ENCODE peak calls at places on chromosome 21, in ten cellular contexts. F is stimulated activated effector memory CD8-positive, alpha-beta T cell treated with anti-CD3 and anti-CD28 coated beads, Interleukin-12 subunit alpha, Interleukin-12 subunit beta, amount 100 ng/mL, for 72 hours; D is heart left ventricle; H is glutamatergic neuron; Y is activated CD4-positive, alpha-beta T cell treated with anti-CD3 and anti-CD28 coated beads, Interleukin-2, amount 50 U/mL, for 24 hours; K is Jurkat, Clone E6-1; U is left cardiac atrium; W is H9; T is stimulated activated CD8-positive, alpha-beta memory T cell treated with anti-CD3 and anti-CD28 coated beads, Interleukin-4, amount 100 ng/mL, for 24 hours; L is small intestine. R is an unnamed sample.
A peak's percentile ranks its signal among the peaks of the same experiment; 100 is the strongest.

GRCh38 chr21:45011911-45012660 is 62.3 kb upstream of the ADARB1 start:
- DNase-seq in K (no peak), W (peak; percentile 92), T (no peak), Y (no peak), D (no peak), U (peak; percentile 37), H (peak; percentile 34), L (no peak), F (no peak), R (peak; percentile 95)

GRCh38 chr21:26140185-26140584 is 30.4 kb downstream of the APP start:
- DNase-seq in K (no peak), Y (no peak), F (no peak), H (no peak), T (no peak), L (no peak), D (peak; percentile 51), W (no peak), U (peak; percentile 69), R (peak; percentile 50)

GRCh38 chr21:43733529-43734071 is 14.7 kb downstream of the PDXK start:
- DNase-seq in Y (no peak), W (no peak), T (no peak), D (no peak), U (no peak), L (no peak), K (no peak), H (no peak), F (no peak), R (no peak)

GRCh38 chr21:45382698-45383000 is 22.3 kb upstream of the COL18A1 start:
- DNase-seq in H (peak; percentile 5), T (no peak), D (peak; percentile 4), K (no peak), Y (no peak), L (no peak), F (no peak), W (no peak), U (peak; percentile 15), R (no peak)

GRCh38 chr21:35149698-35150097 is 100.6 kb upstream of the RUNX1 start:
- DNase-seq in W (no peak), K (no peak), T (no peak), D (no peak), U (no peak), L (no peak), F (no peak), H (no peak), Y (no peak), R (no peak)

GRCh38 chr21:42755031-42755665 is 101.7 kb downstream of the PDE9A start:
- DNase-seq in D (no peak), H (no peak), Y (no peak), U (no peak), L (no peak), F (no peak), T (no peak), W (no peak), K (no peak), R (no peak)

GRCh38 chr21:22813201-22813600 is 1815.0 kb downstream of the NCAM2 start:
- DNase-seq in F (no peak), Y (no peak), W (no peak), D (no peak), H (no peak), L (no peak), T (no peak), U (no peak), K (no peak), R (no peak)

GRCh38 chr21:17488620-17489019 is 24.2 kb upstream of the CXADR start:
- DNase-seq in Y (no peak), L (no peak), U (no peak), W (no peak), K (no peak), H (no peak), F (no peak), T (no peak), D (no peak), R (no peak)

GRCh38 chr21:20315044-20315443 is 683.2 kb upstream of the NCAM2 start:
- DNase-seq in F (no peak), D (no peak), T (no peak), U (no peak), K (no peak), W (no peak), L (no peak), H (no peak), Y (no peak), R (no peak)

GRCh38 chr21:36297938-36298572 is 21.9 kb upstream of the MORC3 start:
- DNase-seq in H (no peak), L (peak; percentile 89), F (peak; percentile 78), Y (no peak), W (no peak), K (peak; percentile 81), T (peak; percentile 31), D (peak; percentile 35), U (peak; percentile 34), R (peak; percentile 5)

R was measured in HepG2.